ENCODE peak calls at places on chromosomes 16 and 17, in four cellular contexts. L is HL-60, P is heart left ventricle, G is kidney epithelial cell. B is an unnamed sample. For H3K27me3, the result is how much of the 10 kb centered on the place peaks cover.

GRCh38 chr17:8192070-8192815 is 2.3 kb upstream of the BORCS6 start:
- DNase-seq in P (peak), L (no peak), G (peak), B (peak)

GRCh38 chr17:49779730-49780220 is 8.7 kb upstream of the KAT7 start:
- DNase-seq in G (peak), L (no peak), P (peak), B (peak)

GRCh38 chr17:82236142-82236971 is 7.5 kb downstream of the SLC16A3 start:
- DNase-seq in G (no peak), P (no peak), L (peak), B (no peak)

GRCh38 chr17:3986270-3986938 is 22.2 kb upstream of the ATP2A3 start:
- DNase-seq in L (no peak), G (no peak), P (no peak), B (peak)

GRCh38 chr16:51084074-51084928 is 66.8 kb downstream of the SALL1 start:
- DNase-seq in P (no peak), G (no peak), L (no peak), B (no peak)

GRCh38 chr17:42920106-42920900 is 19.7 kb downstream of the G6PC1 start:
- DNase-seq in L (no peak), P (no peak), G (no peak), B (no peak)

GRCh38 chr17:10295728-10296343 is 77.0 kb downstream of the MYH13 start:
- DNase-seq in P (peak), L (no peak), G (peak), B (peak)

GRCh38 chr17:20066253-20066652 is 57.1 kb downstream of the SPECC1 start:
- DNase-seq in P (peak), G (peak), L (no peak), B (peak)

GRCh38 chr17:41048441-41048840 is 1.3 kb upstream of the KRTAP2-1 start:
- DNase-seq in P (no peak), L (no peak), G (no peak), B (no peak)

GRCh38 chr17:77772461-77772897 is 186.0 kb upstream of the TNRC6C start:
- DNase-seq in L (peak), G (no peak), P (peak), B (no peak)

GRCh38 chr16:30585400-30586191 is at the start of gene ZNF785:
- DNase-seq in P (peak), L (peak), G (peak), B (peak)

GRCh38 chr17:17347956-17348871 is 45.0 kb downstream of the NT5M start:
- DNase-seq in P (no peak), G (no peak), L (peak), B (no peak)

GRCh38 chr17:17749921-17750320 is 68.7 kb downstream of the RAI1 start:
- DNase-seq in G (no peak), P (no peak), L (no peak), B (peak)

GRCh38 chr17:40097931-40098845 is 2.2 kb downstream of the NR1D1 start:
- DNase-seq in L (peak), G (no peak), P (peak), B (no peak)

GRCh38 chr16:22955461-22956145 is 141.6 kb downstream of the HS3ST2 start:
- DNase-seq in P (no peak), G (no peak), L (no peak), B (no peak)

GRCh38 chr16:48608871-48609452 is 1.0 kb downstream of the N4BP1 start:
- DNase-seq in L (no peak), P (no peak), G (no peak), B (no peak)

GRCh38 chr17:40490289-40490853 is 11.1 kb downstream of the TNS4 start:
- DNase-seq in L (peak), P (peak), G (peak), B (peak)

GRCh38 chr16:12874135-12874534 is 27.3 kb upstream of the SHISA9 start:
- DNase-seq in P (no peak), G (peak), L (no peak), B (peak)

GRCh38 chr16:84618428-84619102 is 687 bp upstream of the COTL1 start:
- DNase-seq in P (no peak), L (peak), G (peak), B (peak)

GRCh38 chr16:70253291-70254094 is 1.8 kb upstream of the EXOSC6 start:
- DNase-seq in G (no peak), P (no peak), L (no peak), B (no peak)

GRCh38 chr17:3600529-3601205 is 8.5 kb downstream of the TRPV1 start:
- DNase-seq in P (no peak), L (no peak), G (no peak), B (no peak)

GRCh38 chr17:4313482-4314114 is 49.8 kb upstream of the ANKFY1 start:
- DNase-seq in L (no peak), P (no peak), G (no peak), B (no peak)

GRCh38 chr17:48427598-48427997 is 2.4 kb downstream of the SKAP1 start:
- DNase-seq in G (no peak), P (no peak), L (no peak), B (no peak)

GRCh38 chr17:18951941-18952842 is at the start of gene SLC5A10:
- DNase-seq in L (no peak), P (no peak), G (no peak), B (no peak)

GRCh38 chr17:82019905-82020873 is 2.5 kb downstream of the CENPX start:
- DNase-seq in P (no peak), G (no peak), L (peak), B (no peak)

GRCh38 chr16:15865742-15866141 is 8.9 kb upstream of the MYH11 start:
- DNase-seq in L (no peak), G (no peak), P (no peak), B (no peak)

GRCh38 chr17:75404739-75405364 is 626 bp downstream of the GRB2 start:
- DNase-seq in G (no peak), L (no peak), P (peak), B (no peak)

GRCh38 chr17:17975441-17975840 is 2.8 kb downstream of the DRC3 start:
- DNase-seq in P (no peak), L (peak), G (no peak), B (no peak)

GRCh38 chr17:72677714-72678390 is 414.6 kb downstream of the SLC39A11 start:
- DNase-seq in P (no peak), L (no peak), G (peak), B (no peak)

DNA sequence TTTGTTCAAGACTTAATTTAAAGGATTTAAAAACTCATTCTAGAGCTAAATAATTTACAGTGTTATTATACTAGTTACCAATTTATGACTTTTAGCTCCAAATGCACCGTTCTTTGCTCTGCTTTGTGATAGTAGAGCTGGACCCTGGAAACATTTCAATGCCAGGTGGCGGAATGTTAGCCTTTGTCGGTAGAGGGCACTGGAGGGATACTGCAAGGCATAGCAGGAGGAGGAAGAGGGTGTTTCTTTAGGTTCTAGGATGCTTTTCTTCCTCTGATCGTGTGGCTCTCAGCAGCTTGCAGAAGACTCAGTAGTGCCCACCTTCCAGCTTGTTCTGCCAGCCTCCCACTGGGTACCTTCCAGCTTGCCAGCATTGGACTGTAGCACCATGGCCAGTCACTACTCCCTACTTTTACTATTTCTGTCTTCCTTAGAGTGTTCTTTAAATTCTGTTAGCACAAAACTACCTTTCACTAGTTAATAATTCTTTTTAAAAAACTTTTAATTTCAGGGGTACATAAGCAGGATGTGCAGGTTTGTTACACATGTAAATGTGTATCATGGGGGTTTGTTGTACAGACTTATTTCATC is 325.3 kb downstream of the UTP18 start:
- DNase-seq in P (no peak), L (no peak), G (no peak), B (no peak)
- TF ChIP-seq CTCF in P (peak), L (no peak), G (peak), B (peak)

DNA sequence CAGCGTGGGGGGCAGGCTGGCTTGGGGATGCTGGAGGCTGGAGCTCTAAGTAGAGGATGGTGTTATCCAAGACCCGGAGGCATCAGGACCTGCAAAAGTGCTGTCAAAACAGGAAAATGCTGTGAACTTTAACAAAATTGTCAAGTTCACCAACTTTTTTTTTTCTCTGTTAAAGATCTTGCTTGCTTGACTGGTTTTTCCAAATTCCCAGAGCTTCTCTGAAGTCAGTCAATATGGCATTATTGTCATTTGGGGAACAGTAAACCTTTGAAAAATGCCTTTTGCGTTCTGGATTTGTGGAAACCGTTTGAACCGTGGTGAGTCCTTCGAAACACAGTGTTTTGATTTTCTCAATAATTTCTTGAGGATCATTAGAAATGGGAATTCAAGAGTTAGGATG is 189.6 kb upstream of the NLRP1 start:
- DNase-seq in L (no peak), P (no peak), G (no peak), B (no peak)
- H3K27me3 ChIP-seq in L (under half), P (under half), G (under half), B (half or more)

DNA sequence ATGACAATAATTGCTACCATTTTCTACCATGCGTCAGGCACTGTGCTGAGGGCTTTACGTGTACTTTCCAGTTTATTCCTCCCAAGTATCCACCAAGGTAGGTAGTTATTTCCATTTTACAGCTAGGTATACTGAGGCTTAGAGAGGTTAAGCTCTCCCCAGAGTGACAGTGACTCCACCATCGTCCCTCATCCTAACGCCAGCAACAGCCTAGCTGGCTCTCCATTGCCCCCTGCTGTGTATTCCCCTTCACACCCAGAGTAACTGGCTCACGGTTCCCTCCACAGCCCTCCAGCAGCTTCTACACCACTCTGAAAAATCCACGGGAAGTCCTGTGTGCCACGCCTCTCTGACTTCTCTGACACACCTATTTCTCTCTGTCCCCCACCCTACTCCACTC is 7.1 kb upstream of the ASGR1 start:
- DNase-seq in L (no peak), P (no peak), G (no peak), B (no peak)
- TF ChIP-seq CTCF in L (no peak), P (no peak), G (peak), B (peak)

GRCh38 chr16:86919073-86919472 is 340.7 kb downstream of the FOXL1 start:
- DNase-seq in P (no peak), L (no peak), G (no peak), B (no peak)
- H3K27me3 ChIP-seq in P (under half), L (under half), G (under half), B (under half)